ENCODE peak calls at places on chromosome 2, in six cellular contexts. P is HCT116, L is kidney, M is ascending aorta, N is body of pancreas, B is SK-N-SH. I is an unnamed sample. For H3K4me1 and H3K9me3, the result is how much of the 10 kb centered on the place peaks cover.

GRCh38 chr2:191244350-191244749 is 854 bp upstream of the MYO1B start:
- DNase-seq in B (no peak), N (no peak), P (no peak), L (no peak), M (no peak), I (no peak)

GRCh38 chr2:167181134-167181533 is 292.9 kb downstream of the XIRP2 start:
- DNase-seq in P (no peak), N (no peak), L (no peak), M (no peak), B (no peak), I (no peak)

GRCh38 chr2:215773728-215774127 is 239.6 kb downstream of the MREG start:
- DNase-seq in L (no peak), N (peak), P (no peak), M (peak), B (no peak), I (no peak)

GRCh38 chr2:61670591-61671503 is 132.7 kb upstream of the XPO1 start:
- DNase-seq in B (no peak), P (no peak), M (no peak), N (peak), L (no peak), I (no peak)

GRCh38 chr2:152186257-152186656 is 10.7 kb upstream of the STAM2 start:
- DNase-seq in B (no peak), M (no peak), L (no peak), P (no peak), N (no peak), I (no peak)

GRCh38 chr2:180519276-180519675 is 461.1 kb upstream of the UBE2E3 start:
- DNase-seq in M (no peak), P (peak), N (no peak), L (no peak), B (no peak), I (no peak)

GRCh38 chr2:105812180-105813044 is 67.7 kb downstream of the NCK2 start:
- DNase-seq in L (no peak), N (peak), B (peak), P (no peak), M (no peak), I (no peak)

GRCh38 chr2:189013677-189014380 is 39.7 kb downstream of the COL3A1 start:
- DNase-seq in P (no peak), L (no peak), M (no peak), N (no peak), B (no peak), I (no peak)

GRCh38 chr2:69466728-69467127 is 29.5 kb upstream of the NFU1 start:
- DNase-seq in B (no peak), L (no peak), N (no peak), P (no peak), M (no peak), I (no peak)

GRCh38 chr2:23069935-23070334 is 315.0 kb upstream of the KLHL29 start:
- DNase-seq in M (no peak), P (no peak), L (no peak), B (no peak), N (no peak), I (no peak)

GRCh38 chr2:52128081-52128480 is 1096.1 kb upstream of the NRXN1 start:
- DNase-seq in M (no peak), B (no peak), P (no peak), N (no peak), L (no peak), I (no peak)

GRCh38 chr2:156625360-156625995 is 189.3 kb downstream of the GPD2 start:
- DNase-seq in N (no peak), P (no peak), L (no peak), M (no peak), B (no peak), I (no peak)

GRCh38 chr2:216692636-216693413 is 2.5 kb downstream of the IGFBP5 start:
- DNase-seq in M (peak), L (peak), B (peak), P (peak), N (peak), I (no peak)

GRCh38 chr2:109324859-109325258 is 195.9 kb downstream of the SH3RF3 start:
- DNase-seq in P (no peak), B (no peak), L (peak), N (peak), M (peak), I (no peak)

GRCh38 chr2:205545971-205546370 is 136.3 kb upstream of the NRP2 start:
- DNase-seq in M (no peak), L (no peak), P (no peak), B (no peak), N (no peak), I (no peak)

GRCh38 chr2:200939832-200940231 is 23.6 kb downstream of the ORC2 start:
- DNase-seq in P (no peak), N (no peak), M (no peak), B (no peak), L (no peak), I (no peak)

GRCh38 chr2:120683701-120684100 is 52.0 kb upstream of the GLI2 start:
- DNase-seq in P (no peak), N (no peak), B (no peak), M (no peak), L (no peak), I (no peak)

GRCh38 chr2:136359121-136359965 is 241.4 kb upstream of the CXCR4 start:
- DNase-seq in M (no peak), N (no peak), L (no peak), P (no peak), B (no peak), I (no peak)

GRCh38 chr2:23209059-23209458 is 175.9 kb upstream of the KLHL29 start:
- DNase-seq in N (no peak), B (no peak), M (no peak), L (no peak), P (no peak), I (no peak)

GRCh38 chr2:64327129-64327509 is 126.8 kb upstream of the LGALSL start:
- DNase-seq in M (no peak), N (no peak), L (no peak), P (no peak), B (no peak), I (no peak)

GRCh38 chr2:203061346-203061745 is 46.7 kb downstream of the NBEAL1 start:
- DNase-seq in N (no peak), M (no peak), P (no peak), L (no peak), B (no peak), I (no peak)

GRCh38 chr2:217789736-217790181 is 213.0 kb downstream of the TNS1 start:
- DNase-seq in M (no peak), N (no peak), P (no peak), B (no peak), L (peak), I (no peak)

GRCh38 chr2:54984476-54984875 is 65.8 kb downstream of the RTN4 start:
- DNase-seq in L (no peak), N (no peak), M (no peak), B (no peak), P (no peak), I (no peak)
- H3K4me1 ChIP-seq in L (under half), N (half or more), M (under half), B (under half), P (under half), I (under half)

GRCh38 chr2:240613781-240614180 is 11.5 kb upstream of the GPR35 start:
- DNase-seq in L (no peak), B (no peak), P (no peak), N (no peak), M (no peak), I (no peak)

GRCh38 chr2:240611601-240612210 is 13.6 kb upstream of the GPR35 start:
- DNase-seq in N (no peak), M (peak), P (no peak), B (no peak), L (peak), I (no peak)

GRCh38 chr2:240615409-240615808 is 9.9 kb upstream of the GPR35 start:
- DNase-seq in N (no peak), M (peak), P (no peak), B (no peak), L (no peak), I (no peak)

GRCh38 chr2:240615830-240616547 is 9.3 kb upstream of the GPR35 start:
- DNase-seq in P (no peak), N (no peak), L (peak), B (peak), M (peak), I (no peak)

GRCh38 chr2:240614391-240614790 is 10.9 kb upstream of the GPR35 start:
- DNase-seq in P (no peak), N (no peak), L (peak), M (peak), B (no peak), I (no peak)
- H3K9me3 ChIP-seq in P (under half), N (under half), L (under half), M (under half), B (under half), I (under half)

DNA sequence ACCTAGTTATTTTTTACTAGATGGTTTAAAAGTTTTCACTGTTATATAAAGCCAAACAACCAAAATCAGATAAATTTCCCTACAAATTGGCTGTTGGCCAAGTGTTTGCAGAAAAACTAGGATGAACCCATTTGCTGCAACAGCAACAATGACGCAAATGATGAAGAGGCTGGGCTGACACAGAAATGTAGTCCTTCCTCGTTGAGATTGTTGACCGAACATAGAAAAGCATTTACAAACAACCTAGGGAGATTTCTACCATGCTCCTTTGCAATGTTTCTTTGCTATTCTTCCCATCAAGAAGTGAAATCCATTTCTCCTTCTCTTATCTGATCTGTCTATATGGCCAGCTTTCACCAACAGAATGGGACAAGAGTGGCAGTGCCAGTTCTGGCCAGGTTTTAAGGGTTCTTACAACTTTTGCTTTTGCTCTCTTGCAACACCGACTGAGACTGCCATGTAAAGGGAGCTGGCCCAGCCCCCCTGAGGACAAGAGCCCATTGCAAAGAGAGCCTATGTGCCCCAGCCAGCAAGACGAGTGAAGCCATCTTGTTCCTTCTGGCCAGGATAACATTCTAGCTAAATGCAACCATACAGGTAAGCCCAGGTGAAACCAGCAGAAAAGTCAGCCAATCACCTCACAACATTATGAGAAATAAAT is 100.9 kb upstream of the RND3 start:
- DNase-seq in M (no peak), P (no peak), N (no peak), L (no peak), B (no peak), I (no peak)
- H3K4me3 ChIP-seq in M (no peak), P (no peak), N (no peak), L (no peak), B (no peak), I (no peak)

DNA sequence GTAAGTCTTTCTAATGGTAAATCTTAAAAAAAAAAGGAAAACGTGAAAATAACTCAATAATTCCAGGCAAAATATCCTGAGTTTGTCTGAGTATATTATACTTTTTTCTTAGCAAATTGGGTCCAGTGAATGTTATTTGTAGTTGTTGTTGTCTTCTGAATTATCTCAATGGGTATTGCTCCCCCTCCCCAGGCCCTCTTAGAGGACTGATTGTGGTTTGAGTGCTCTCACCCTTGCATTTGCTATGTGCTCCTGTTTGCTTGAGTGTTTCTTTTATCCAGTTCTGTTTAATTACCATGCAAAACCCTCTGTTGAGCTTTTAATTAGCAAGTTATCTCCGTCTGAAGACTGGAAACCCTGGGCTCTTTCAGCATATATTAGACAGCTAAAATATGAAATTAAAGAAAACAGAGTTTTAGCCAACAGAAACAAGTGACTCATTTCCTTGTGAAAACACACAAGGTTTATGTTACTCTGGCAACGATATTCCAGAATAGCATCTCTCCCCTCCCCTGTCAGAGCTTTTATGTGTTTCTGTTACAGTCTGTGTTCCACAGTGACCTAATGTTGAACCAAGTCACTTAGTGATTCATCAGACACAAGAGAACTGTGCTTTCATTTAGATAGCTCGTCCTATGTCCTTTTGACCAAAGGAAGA is 172.5 kb upstream of the RBMS1 start:
- DNase-seq in M (no peak), P (peak), B (peak), N (peak), L (no peak), I (no peak)
- H3K4me1 ChIP-seq in M (under half), P (under half), B (under half), N (under half), L (under half), I (under half)

GRCh38 chr2:107645586-107645985 is 181.1 kb upstream of the RGPD4 start:
- DNase-seq in B (no peak), P (no peak), M (no peak), L (no peak), N (no peak), I (no peak)
- H3K9me3 ChIP-seq in B (under half), P (under half), M (under half), L (under half), N (under half), I (under half)

DNA sequence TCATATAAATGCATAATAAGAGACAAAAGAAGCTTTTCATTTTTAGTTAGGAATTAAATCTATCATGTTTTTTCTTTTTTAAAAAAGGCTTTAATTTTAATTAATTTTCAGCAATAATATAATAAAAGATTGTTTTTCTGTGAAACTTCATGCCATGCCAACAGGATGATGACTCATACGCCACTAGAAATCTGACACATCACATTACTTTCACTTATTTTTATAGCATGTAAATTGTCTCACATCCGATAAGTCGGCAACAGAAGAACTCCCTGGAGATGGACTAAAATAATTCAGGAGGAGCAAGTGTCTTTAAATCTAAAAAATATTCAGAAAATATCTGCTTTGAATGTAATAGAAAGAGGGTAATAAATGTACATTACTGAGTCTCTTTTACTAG is 1024.2 kb upstream of the ACVR2A start:
- DNase-seq in B (no peak), N (no peak), L (no peak), P (no peak), M (no peak), I (no peak)
- H3K4me3 ChIP-seq in B (no peak), N (no peak), L (no peak), P (no peak), M (no peak), I (no peak)

GRCh38 chr2:101520246-101520645 is 45.3 kb upstream of the RFX8 start:
- DNase-seq in L (no peak), M (no peak), N (no peak), P (no peak), B (no peak), I (no peak)

GRCh38 chr2:101517753-101518152 is 42.8 kb upstream of the RFX8 start:
- DNase-seq in L (no peak), N (no peak), B (no peak), M (no peak), P (no peak), I (no peak)

GRCh38 chr2:101516833-101517690 is 42.1 kb upstream of the RFX8 start:
- DNase-seq in M (peak), B (no peak), N (peak), P (peak), L (no peak), I (no peak)

GRCh38 chr2:101518470-101519172 is 43.7 kb upstream of the RFX8 start:
- DNase-seq in M (no peak), P (peak), L (peak), B (peak), N (peak), I (no peak)

GRCh38 chr2:101519173-101519492 is 44.2 kb upstream of the RFX8 start:
- DNase-seq in B (no peak), L (no peak), P (no peak), M (no peak), N (no peak), I (no peak)
- H3K4me1 ChIP-seq in B (under half), L (under half), P (under half), M (under half), N (under half), I (under half)

DNA sequence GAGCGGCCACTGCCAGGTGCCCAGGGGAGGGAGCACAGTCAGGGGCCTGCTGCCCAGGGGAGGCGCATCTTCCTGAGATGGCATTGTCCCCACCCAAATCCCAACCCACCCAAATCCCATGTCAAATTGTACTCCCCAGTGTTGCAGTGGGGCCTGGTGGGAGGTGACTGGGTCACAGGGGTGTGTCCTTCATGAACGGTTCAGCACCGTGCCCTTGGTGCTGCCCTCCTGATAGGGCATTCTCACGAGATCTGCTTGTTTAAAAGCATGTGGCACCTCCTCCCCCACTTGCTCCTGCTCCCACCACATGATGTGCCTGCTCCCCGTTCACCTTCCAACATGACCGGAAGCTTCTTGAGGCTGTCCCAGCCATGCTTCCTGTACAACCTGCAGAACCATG is 27.6 kb downstream of the ANKMY1 start:
- DNase-seq in L (no peak), M (peak), P (no peak), N (no peak), B (no peak), I (no peak)
- H3K9me3 ChIP-seq in L (under half), M (under half), P (under half), N (under half), B (under half), I (under half)

I was measured in effector memory CD4-positive, alpha-beta T cell.